ENCODE peak calls at places on chromosomes 13 and 19, in four cellular contexts. One of them, this sample, is unnamed.

GRCh38 chr19:43778651-43779050 is 2.1 kb downstream of the KCNN4 start:
- DNase-seq in HepG2: no peak
- DNase-seq in K562: no peak
- DNase-seq in H1: no peak
- DNase-seq in this sample: no peak

GRCh38 chr19:17673937-17674799 is 14.0 kb downstream of the UNC13A start:
- DNase-seq in HepG2: no peak
- DNase-seq in K562: no peak
- DNase-seq in H1: no peak
- DNase-seq in this sample: no peak

GRCh38 chr13:49400755-49401659 is 42.9 kb downstream of the CAB39L start:
- DNase-seq in HepG2: no peak
- DNase-seq in K562: no peak
- DNase-seq in H1: no peak
- DNase-seq in this sample: peak; percentile 17

GRCh38 chr19:51421229-51422052 is 4.0 kb upstream of the SIGLEC10 start:
- DNase-seq in HepG2: no peak
- DNase-seq in K562: no peak
- DNase-seq in H1: no peak
- DNase-seq in this sample: no peak

GRCh38 chr19:37505958-37506386 is 767 bp upstream of the ZNF793 start:
- DNase-seq in HepG2: no peak
- DNase-seq in K562: no peak
- DNase-seq in H1: no peak
- DNase-seq in this sample: peak; percentile 2

GRCh38 chr13:27967203-27967735 is 1.8 kb downstream of the CDX2 start:
- DNase-seq in HepG2: no peak
- DNase-seq in K562: no peak
- DNase-seq in H1: no peak
- DNase-seq in this sample: no peak

GRCh38 chr19:57903298-57904174 is 12.9 kb downstream of the ZNF417 start:
- DNase-seq in HepG2: peak; percentile 40
- DNase-seq in K562: no peak
- DNase-seq in H1: no peak
- DNase-seq in this sample: peak; percentile 76

GRCh38 chr13:27174766-27175455 is 3.3 kb upstream of the USP12 start:
- DNase-seq in HepG2: no peak
- DNase-seq in K562: no peak
- DNase-seq in H1: no peak
- DNase-seq in this sample: no peak

GRCh38 chr19:30968210-30968609 is 381.0 kb downstream of the TSHZ3 start:
- DNase-seq in HepG2: no peak
- DNase-seq in K562: no peak
- DNase-seq in H1: no peak
- DNase-seq in this sample: peak; percentile 17

GRCh38 chr19:18194554-18195238 is 1.7 kb downstream of the MPV17L2 start:
- DNase-seq in HepG2: no peak
- DNase-seq in K562: peak; percentile 86
- DNase-seq in H1: peak; percentile 76
- DNase-seq in this sample: no peak

GRCh38 chr19:40358773-40359172 is 10.3 kb downstream of the PLD3 start:
- DNase-seq in HepG2: no peak
- DNase-seq in K562: no peak
- DNase-seq in H1: no peak
- DNase-seq in this sample: no peak

GRCh38 chr19:35346193-35347052 is 1.3 kb upstream of the FFAR1 start:
- DNase-seq in HepG2: peak; percentile 16
- DNase-seq in K562: peak; percentile 26
- DNase-seq in H1: peak; percentile 31
- DNase-seq in this sample: no peak

GRCh38 chr19:15180451-15181390 is 20.1 kb downstream of the NOTCH3 start:
- DNase-seq in HepG2: peak; percentile 37
- DNase-seq in K562: peak; percentile 90
- DNase-seq in H1: peak; percentile 81
- DNase-seq in this sample: no peak

GRCh38 chr19:8209111-8209964 is at the start of gene CERS4:
- DNase-seq in HepG2: peak; percentile 82
- DNase-seq in K562: peak; percentile 95
- DNase-seq in H1: peak; percentile 92
- DNase-seq in this sample: peak; percentile 76

GRCh38 chr19:15101479-15102082 is 5.6 kb upstream of the SYDE1 start:
- DNase-seq in HepG2: peak; percentile 52
- DNase-seq in K562: peak; percentile 60
- DNase-seq in H1: peak; percentile 87
- DNase-seq in this sample: no peak

GRCh38 chr13:24693862-24694471 is 13.8 kb downstream of the ATP12A start:
- DNase-seq in HepG2: peak; percentile 60
- DNase-seq in K562: peak; percentile 76
- DNase-seq in H1: peak; percentile 75
- DNase-seq in this sample: peak; percentile 69

GRCh38 chr13:111020546-111020945 is 94.6 kb upstream of the ARHGEF7 start:
- DNase-seq in HepG2: no peak
- DNase-seq in K562: no peak
- DNase-seq in H1: no peak
- DNase-seq in this sample: no peak

GRCh38 chr13:36910545-36910944 is 9.5 kb downstream of the SMAD9 start:
- DNase-seq in HepG2: no peak
- DNase-seq in K562: no peak
- DNase-seq in H1: no peak
- DNase-seq in this sample: no peak

GRCh38 chr19:39144487-39145071 is 19.0 kb downstream of the PAK4 start:
- DNase-seq in HepG2: no peak
- DNase-seq in K562: no peak
- DNase-seq in H1: no peak
- DNase-seq in this sample: no peak

GRCh38 chr13:65336916-65337315 is 1893.2 kb downstream of the PCDH9 start:
- DNase-seq in HepG2: no peak
- DNase-seq in K562: no peak
- DNase-seq in H1: no peak
- DNase-seq in this sample: no peak

GRCh38 chr19:56105090-56105701 is 15.9 kb downstream of the ZNF787 start:
- DNase-seq in HepG2: peak; percentile 78
- DNase-seq in K562: no peak
- DNase-seq in H1: peak; percentile 89
- DNase-seq in this sample: peak; percentile 77

GRCh38 chr19:33207903-33208302 is 13.8 kb downstream of the LRP3 start:
- DNase-seq in HepG2: no peak
- DNase-seq in K562: no peak
- DNase-seq in H1: no peak
- DNase-seq in this sample: no peak

GRCh38 chr19:16398530-16399241 is 73.1 kb downstream of the EPS15L1 start:
- DNase-seq in HepG2: no peak
- DNase-seq in K562: no peak
- DNase-seq in H1: no peak
- DNase-seq in this sample: no peak

GRCh38 chr13:97160421-97160820 is 61.7 kb upstream of the MBNL2 start:
- DNase-seq in HepG2: no peak
- DNase-seq in K562: no peak
- DNase-seq in H1: no peak
- DNase-seq in this sample: no peak

GRCh38 chr13:32639502-32640105 is 53.4 kb downstream of the PDS5B start:
- DNase-seq in HepG2: peak; percentile 50
- DNase-seq in K562: peak; percentile 13
- DNase-seq in H1: no peak
- DNase-seq in this sample: peak; percentile 6

GRCh38 chr13:23354520-23354919 is 79.0 kb downstream of the SACS start:
- DNase-seq in HepG2: no peak
- DNase-seq in K562: no peak
- DNase-seq in H1: no peak
- DNase-seq in this sample: no peak

GRCh38 chr13:50127017-50127725 is 111.9 kb downstream of the KCNRG start:
- DNase-seq in HepG2: no peak
- DNase-seq in K562: no peak
- DNase-seq in H1: peak; percentile 71
- DNase-seq in this sample: no peak

GRCh38 chr19:6092329-6093286 is 17.7 kb downstream of the RFX2 start:
- DNase-seq in HepG2: peak; percentile 56
- DNase-seq in K562: peak; percentile 79
- DNase-seq in H1: no peak
- DNase-seq in this sample: peak; percentile 89

GRCh38 chr19:11453468-11454341 is 18.3 kb downstream of the PRKCSH start:
- DNase-seq in HepG2: no peak
- DNase-seq in K562: peak; percentile 70
- DNase-seq in H1: peak; percentile 70
- DNase-seq in this sample: no peak

GRCh38 chr19:36686365-36687213 is 823 bp upstream of the ZNF567 start:
- DNase-seq in HepG2: no peak
- DNase-seq in K562: no peak
- DNase-seq in H1: peak; percentile 41
- DNase-seq in this sample: peak; percentile 5

GRCh38 chr13:64928704-64929499 is 2301.2 kb downstream of the PCDH9 start:
- DNase-seq in HepG2: no peak
- DNase-seq in K562: no peak
- DNase-seq in H1: no peak
- DNase-seq in this sample: no peak

GRCh38 chr13:88257706-88258105 is 586.5 kb downstream of the SLITRK5 start:
- DNase-seq in HepG2: no peak
- DNase-seq in K562: no peak
- DNase-seq in H1: no peak
- DNase-seq in this sample: no peak

GRCh38 chr13:20528451-20528850 is 2.8 kb upstream of the CRYL1 start:
- DNase-seq in HepG2: no peak
- DNase-seq in K562: no peak
- DNase-seq in H1: no peak
- DNase-seq in this sample: no peak

GRCh38 chr13:28031220-28031903 is 42.9 kb upstream of the URAD start:
- DNase-seq in HepG2: no peak
- DNase-seq in K562: no peak
- DNase-seq in H1: no peak
- DNase-seq in this sample: no peak

GRCh38 chr19:13830761-13831481 is 35.7 kb downstream of the ZSWIM4 start:
- DNase-seq in HepG2: no peak
- DNase-seq in K562: no peak
- DNase-seq in H1: no peak
- DNase-seq in this sample: no peak

GRCh38 chr13:92719868-92720267 is 506.7 kb upstream of the GPC6 start:
- DNase-seq in HepG2: no peak
- DNase-seq in K562: no peak
- DNase-seq in H1: no peak
- DNase-seq in this sample: no peak

GRCh38 chr19:33722456-33723239 is 74.0 kb upstream of the KCTD15 start:
- DNase-seq in HepG2: no peak
- DNase-seq in K562: no peak
- DNase-seq in H1: no peak
- DNase-seq in this sample: no peak

GRCh38 chr13:85093808-85094207 is 705.4 kb downstream of the SLITRK6 start:
- DNase-seq in HepG2: no peak
- DNase-seq in K562: no peak
- DNase-seq in H1: no peak
- DNase-seq in this sample: no peak

GRCh38 chr19:5246554-5247155 is 94.0 kb downstream of the PTPRS start:
- DNase-seq in HepG2: no peak
- DNase-seq in K562: no peak
- DNase-seq in H1: no peak
- DNase-seq in this sample: no peak

DNA sequence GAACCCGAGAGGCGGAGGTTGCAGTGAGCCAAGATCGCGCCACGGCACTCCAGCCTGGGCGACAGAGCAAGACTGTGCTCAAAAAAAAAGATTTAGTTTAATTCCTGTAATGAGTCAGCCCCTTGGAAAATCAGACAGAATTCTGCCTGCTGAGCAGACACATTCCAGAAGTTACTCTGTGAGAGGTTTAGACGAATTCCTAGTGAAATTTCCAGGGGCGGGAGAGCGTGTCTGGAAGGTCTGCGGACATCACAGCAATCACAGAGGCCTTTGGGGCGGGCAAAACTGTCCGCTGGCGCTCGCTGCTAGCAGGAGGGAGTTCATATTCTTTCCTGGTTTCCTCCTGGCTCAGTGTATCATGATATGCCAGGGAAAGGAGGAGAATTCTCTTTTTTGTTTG is 17.5 kb downstream of the MISP start:
- DNase-seq in HepG2: no peak
- DNase-seq in K562: no peak
- DNase-seq in H1: no peak
- DNase-seq in this sample: no peak
- TF ChIP-seq JUND in HepG2: no peak
- TF ChIP-seq JUND in K562: no peak
- TF ChIP-seq JUND in H1: no peak
- TF ChIP-seq JUND in this sample: no peak

GRCh38 chr13:99198630-99199029 is 2.0 kb upstream of the UBAC2 start:
- DNase-seq in HepG2: no peak
- DNase-seq in K562: no peak
- DNase-seq in H1: no peak
- DNase-seq in this sample: no peak
- TF ChIP-seq JUND in HepG2: no peak
- TF ChIP-seq JUND in K562: no peak
- TF ChIP-seq JUND in H1: no peak
- TF ChIP-seq JUND in this sample: peak; percentile 12

GRCh38 chr13:63910406-63910957 is 2494.8 kb upstream of the PCDH20 start:
- DNase-seq in HepG2: peak; percentile 3
- DNase-seq in K562: no peak
- DNase-seq in H1: peak; percentile 52
- DNase-seq in this sample: peak; percentile 4
- TF ChIP-seq JUND in HepG2: no peak
- TF ChIP-seq JUND in K562: no peak
- TF ChIP-seq JUND in H1: no peak
- TF ChIP-seq JUND in this sample: no peak

GRCh38 chr13:112820318-112820717 is 130.5 kb downstream of the ATP11A start:
- DNase-seq in HepG2: no peak
- DNase-seq in K562: no peak
- DNase-seq in H1: no peak
- DNase-seq in this sample: no peak
- TF ChIP-seq JUND in HepG2: no peak
- TF ChIP-seq JUND in K562: no peak
- TF ChIP-seq JUND in H1: no peak
- TF ChIP-seq JUND in this sample: no peak

GRCh38 chr19:29671393-29672076 is 6.3 kb downstream of the PLEKHF1 start:
- DNase-seq in HepG2: peak; percentile 76
- DNase-seq in K562: peak; percentile 68
- DNase-seq in H1: no peak
- DNase-seq in this sample: no peak
- TF ChIP-seq JUND in HepG2: no peak
- TF ChIP-seq JUND in K562: peak; percentile 23
- TF ChIP-seq JUND in H1: no peak
- TF ChIP-seq JUND in this sample: peak; percentile 68

This sample was measured in T47D.